ENCODE peak calls at places on chromosomes 5 and 9, in five cellular contexts. Q is prostate gland; T is T47D; X is NCI-H446; Z is activated CD4-positive, alpha-beta T cell treated with anti-CD3 and anti-CD28 coated beads, Interleukin-2, amount 10 ng/mL, durations not matched to agents 7 days and 5 days. Y is an unnamed sample.
A peak's percentile ranks its signal among the peaks of the same experiment; 100 is the strongest.

GRCh38 chr5:20559845-20560244 is 571.8 kb upstream of the CDH18 start:
- DNase-seq in Q (no peak), T (no peak), X (no peak), Z (no peak), Y (no peak)

GRCh38 chr9:14313378-14313940 is 482 bp downstream of the NFIB start:
- DNase-seq in Q (no peak), T (no peak), X (peak; percentile 95), Z (no peak), Y (peak; percentile 20)

GRCh38 chr9:84230355-84231136 is 110.0 kb downstream of the SLC28A3 start:
- DNase-seq in Q (no peak), T (no peak), X (no peak), Z (no peak), Y (no peak)

GRCh38 chr9:14097215-14097614 is 216.7 kb downstream of the NFIB start:
- DNase-seq in Q (no peak), T (no peak), X (no peak), Z (no peak), Y (no peak)

GRCh38 chr9:129712595-129713524 is 40.0 kb downstream of the PTGES start:
- DNase-seq in Q (no peak), T (no peak), X (no peak), Z (no peak), Y (no peak)

GRCh38 chr9:89597711-89598707 is 6.8 kb upstream of the GADD45G start:
- DNase-seq in Q (peak; percentile 61), T (peak; percentile 22), X (peak; percentile 61), Z (peak; percentile 68), Y (peak; percentile 44)

GRCh38 chr5:132963175-132964104 is at the start of gene AFF4:
- DNase-seq in Q (peak; percentile 95), T (peak; percentile 85), X (peak; percentile 95), Z (peak; percentile 87), Y (peak; percentile 78)

GRCh38 chr9:13478235-13478634 is 198.7 kb upstream of the MPDZ start:
- DNase-seq in Q (no peak), T (no peak), X (no peak), Z (no peak), Y (no peak)

GRCh38 chr9:133160742-133161541 is 2.8 kb downstream of the GBGT1 start:
- DNase-seq in Q (no peak), T (peak; percentile 92), X (peak; percentile 11), Z (peak; percentile 60), Y (peak; percentile 93)